ENCODE peak calls at places on chromosomes 2 and 18, in eight cellular contexts. E is IMR-90; W is OCI-LY7; S is CD4-positive, alpha-beta T cell; Q is progenitor cell of endocrine pancreas; O is GM10248; H is DND-41; J is psoas muscle. C is an unnamed sample.

GRCh38 chr2:240395448-240395847 is 40.0 kb upstream of the GPC1 start:
- DNase-seq in E (no peak), O (no peak), J (no peak), W (no peak), H (no peak), Q (no peak), S (no peak), C (peak; percentile 25)

GRCh38 chr2:98381494-98381893 is 35.2 kb downstream of the CNGA3 start:
- DNase-seq in Q (no peak), J (no peak), S (no peak), O (no peak), E (no peak), W (no peak), H (no peak), C (no peak)

GRCh38 chr18:69399253-69399652 is 1.4 kb upstream of the DOK6 start:
- DNase-seq in H (no peak), Q (no peak), S (no peak), E (no peak), O (no peak), J (no peak), W (no peak), C (no peak)

GRCh38 chr2:197628043-197628500 is 47.3 kb downstream of the RFTN2 start:
- DNase-seq in W (no peak), E (peak; percentile 40), O (no peak), J (no peak), S (no peak), H (no peak), Q (no peak), C (no peak)

GRCh38 chr18:23244431-23244830 is 109.1 kb downstream of the CABLES1 start:
- DNase-seq in E (no peak), W (no peak), Q (no peak), O (no peak), J (no peak), H (no peak), S (no peak), C (no peak)

GRCh38 chr2:166957686-166958085 is 69.4 kb downstream of the XIRP2 start:
- DNase-seq in H (no peak), J (no peak), O (no peak), Q (no peak), W (no peak), S (no peak), E (peak; percentile 64), C (no peak)

GRCh38 chr2:44770221-44771187 is 171.0 kb upstream of the SIX3 start:
- DNase-seq in Q (no peak), J (no peak), W (no peak), H (no peak), O (peak; percentile 23), E (no peak), S (no peak), C (no peak)

GRCh38 chr2:196066794-196067382 is 1.7 kb downstream of the DNAH7 start:
- DNase-seq in O (peak; percentile 40), H (no peak), S (no peak), E (peak; percentile 35), J (no peak), Q (no peak), W (peak; percentile 40), C (no peak)

GRCh38 chr2:10390369-10390801 is 57.7 kb downstream of the ODC1 start:
- DNase-seq in J (no peak), Q (no peak), W (no peak), O (no peak), H (no peak), S (no peak), E (peak; percentile 42), C (peak; percentile 47)

GRCh38 chr2:226790006-226790405 is 9.6 kb downstream of the IRS1 start:
- DNase-seq in J (no peak), H (no peak), W (no peak), E (no peak), S (no peak), Q (no peak), O (no peak), C (peak; percentile 83)

GRCh38 chr2:42840760-42841159 is 48.4 kb upstream of the HAAO start:
- DNase-seq in H (no peak), E (no peak), S (no peak), J (no peak), Q (no peak), O (no peak), W (no peak), C (no peak)

GRCh38 chr2:120013569-120014223 is 819 bp downstream of the EPB41L5 start:
- DNase-seq in H (peak; percentile 46), W (no peak), S (peak; percentile 6), O (no peak), E (no peak), Q (no peak), J (no peak), C (peak; percentile 21)

GRCh38 chr2:145170787-145171186 is 650.9 kb upstream of the ZEB2 start:
- DNase-seq in O (no peak), W (no peak), H (no peak), S (no peak), Q (no peak), J (no peak), E (peak; percentile 34), C (no peak)

GRCh38 chr2:111202266-111203040 is 81.7 kb downstream of the BCL2L11 start:
- DNase-seq in S (no peak), E (peak; percentile 89), J (no peak), O (no peak), Q (no peak), W (no peak), H (no peak), C (no peak)

GRCh38 chr2:133026536-133027177 is 356.7 kb upstream of the LYPD1 start:
- DNase-seq in E (peak; percentile 8), Q (no peak), S (no peak), H (peak; percentile 8), J (no peak), W (no peak), O (no peak), C (no peak)

GRCh38 chr18:78713064-78713463 is 266.6 kb upstream of the SALL3 start:
- DNase-seq in S (no peak), W (no peak), J (no peak), E (no peak), Q (peak; percentile 59), H (peak; percentile 49), O (no peak), C (no peak)

GRCh38 chr2:104845552-104845931 is 8.4 kb upstream of the POU3F3 start:
- DNase-seq in O (no peak), E (no peak), W (no peak), J (no peak), H (no peak), S (no peak), Q (no peak), C (no peak)

GRCh38 chr2:195304310-195304709 is 352.7 kb upstream of the SLC39A10 start:
- DNase-seq in W (peak; percentile 32), E (peak; percentile 2), H (no peak), O (no peak), S (no peak), Q (no peak), J (no peak), C (no peak)

GRCh38 chr18:13137939-13138821 is 80.4 kb upstream of the LDLRAD4 start:
- DNase-seq in S (peak; percentile 49), H (peak; percentile 94), W (no peak), O (peak; percentile 85), E (peak; percentile 8), Q (no peak), J (no peak), C (peak; percentile 82)

GRCh38 chr2:29317801-29318485 is 202.7 kb downstream of the CLIP4 start:
- DNase-seq in E (no peak), O (no peak), W (no peak), Q (no peak), J (no peak), S (no peak), H (no peak), C (peak; percentile 6)

GRCh38 chr2:1509271-1509995 is 96.2 kb downstream of the TPO start:
- DNase-seq in J (no peak), O (no peak), W (no peak), H (no peak), Q (no peak), S (no peak), E (no peak), C (no peak)

GRCh38 chr2:66127656-66128055 is 307.3 kb upstream of the MEIS1 start:
- DNase-seq in J (no peak), S (no peak), H (no peak), Q (no peak), E (no peak), O (no peak), W (no peak), C (no peak)

GRCh38 chr18:49026501-49027378 is 76.0 kb upstream of the SMAD7 start:
- DNase-seq in J (peak; percentile 36), S (no peak), Q (no peak), W (no peak), E (no peak), O (no peak), H (no peak), C (no peak)

GRCh38 chr2:25375989-25376545 is 34.3 kb upstream of the DNMT3A start:
- DNase-seq in H (no peak), E (no peak), S (no peak), J (peak; percentile 49), Q (no peak), W (no peak), O (no peak), C (no peak)
- TF ChIP-seq CTCF in H (no peak), E (no peak), S (no peak), J (no peak), Q (no peak), W (no peak), O (no peak), C (no peak)

DNA sequence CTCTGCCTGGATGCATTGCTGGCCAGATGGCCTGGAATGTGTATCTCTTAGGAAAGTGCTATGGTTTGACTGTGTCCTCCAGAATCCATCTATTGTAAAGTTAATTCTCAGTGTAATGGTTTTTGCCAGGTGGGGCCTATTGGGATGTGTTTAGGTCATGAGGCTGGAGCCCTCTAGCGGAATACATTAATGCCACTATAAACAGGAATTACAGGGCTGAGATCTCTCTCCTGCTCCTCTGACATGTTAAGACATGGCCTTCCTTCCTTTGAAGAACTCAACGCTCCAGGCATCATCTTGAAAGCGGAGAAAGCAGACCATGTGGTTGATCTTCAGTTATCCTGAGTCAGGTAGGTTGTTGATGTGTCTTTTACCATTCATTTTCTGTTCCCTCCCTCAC is 276.4 kb downstream of the RPIA start:
- DNase-seq in Q (no peak), S (no peak), O (no peak), E (no peak), J (no peak), H (no peak), W (no peak), C (no peak)
- TF ChIP-seq CTCF in Q (peak; percentile 7), S (no peak), O (no peak), E (peak; percentile 15), J (no peak), H (no peak), W (no peak), C (no peak)

GRCh38 chr2:14451312-14451711 is 181.2 kb upstream of the LRATD1 start:
- DNase-seq in S (no peak), J (no peak), W (no peak), E (no peak), O (no peak), Q (no peak), H (no peak), C (no peak)
- TF ChIP-seq CTCF in S (no peak), J (no peak), W (peak; percentile 21), E (no peak), O (peak; percentile 26), Q (no peak), H (no peak), C (no peak)

GRCh38 chr2:207015901-207016300 is 76.6 kb downstream of the CPO start:
- DNase-seq in W (no peak), J (no peak), O (no peak), Q (no peak), E (no peak), H (no peak), S (no peak), C (no peak)

GRCh38 chr2:207012461-207012860 is 73.1 kb downstream of the CPO start:
- DNase-seq in O (no peak), H (no peak), Q (no peak), W (no peak), J (no peak), S (no peak), E (no peak), C (no peak)

GRCh38 chr2:207014424-207014823 is 75.1 kb downstream of the CPO start:
- DNase-seq in W (no peak), Q (no peak), J (no peak), E (no peak), O (no peak), H (no peak), S (no peak), C (no peak)
- TF ChIP-seq CTCF in W (no peak), Q (no peak), J (no peak), E (no peak), O (no peak), H (no peak), S (no peak), C (no peak)

C was measured in adrenal gland.